ENCODE peak calls at places on chromosomes 12 and 14, in ten cellular contexts. R is fibroblast of lung, E is gastrocnemius medialis, M is mesothelial cell of epicardium, H is dorsolateral prefrontal cortex, C is glutamatergic neuron, D is B cell, Z is fibroblast of mammary gland, A is tibial artery, S is neural crest cell. V is an unnamed sample.

GRCh38 chr14:72855913-72856312 is 38.0 kb downstream of the DPF3 start:
- DNase-seq in E (peak; percentile 30), S (no peak), D (no peak), C (no peak), A (no peak), Z (peak; percentile 37), R (peak; percentile 73), M (no peak), H (no peak), V (no peak)

GRCh38 chr14:32331227-32331597 is 2.1 kb downstream of the AKAP6 start:
- DNase-seq in S (no peak), D (no peak), E (no peak), M (no peak), Z (no peak), H (peak; percentile 31), C (no peak), R (no peak), A (no peak), V (no peak)

GRCh38 chr14:30710870-30711269 is 88.8 kb downstream of the SCFD1 start:
- DNase-seq in S (no peak), D (no peak), E (no peak), M (no peak), A (no peak), H (no peak), C (no peak), Z (peak; percentile 11), R (peak; percentile 23), V (no peak)

GRCh38 chr12:11615481-11615880 is 34.0 kb upstream of the ETV6 start:
- DNase-seq in C (no peak), S (no peak), Z (no peak), R (no peak), D (no peak), E (no peak), H (no peak), M (no peak), A (no peak), V (no peak)

GRCh38 chr14:106876711-106877110 is 1350.3 kb downstream of the TMEM121 start:
- DNase-seq in M (no peak), S (no peak), A (no peak), C (no peak), R (no peak), E (no peak), Z (no peak), H (no peak), D (no peak), V (no peak)

GRCh38 chr12:23950011-23950774 is 723 bp upstream of the SOX5 start:
- DNase-seq in D (no peak), S (peak; percentile 29), H (no peak), A (peak; percentile 59), C (no peak), M (no peak), R (peak; percentile 23), E (no peak), Z (peak; percentile 19), V (peak; percentile 28)

GRCh38 chr12:65086236-65086635 is 34.9 kb downstream of the WIF1 start:
- DNase-seq in Z (no peak), D (no peak), H (no peak), E (no peak), A (no peak), C (no peak), S (no peak), R (no peak), M (no peak), V (no peak)

GRCh38 chr14:92507174-92507768 is 6.3 kb upstream of the RIN3 start:
- DNase-seq in Z (no peak), M (no peak), C (no peak), A (no peak), D (peak; percentile 67), E (no peak), H (no peak), S (no peak), R (no peak), V (no peak)

GRCh38 chr12:124888203-124888602 is 24.5 kb upstream of the SCARB1 start:
- DNase-seq in R (no peak), H (no peak), A (no peak), D (no peak), C (no peak), M (no peak), S (no peak), E (no peak), Z (no peak), V (no peak)

GRCh38 chr14:22375321-22375930 is 213.6 kb downstream of the DAD1 start:
- DNase-seq in H (no peak), R (peak; percentile 41), M (no peak), Z (peak; percentile 61), C (no peak), E (no peak), A (no peak), D (no peak), S (peak; percentile 21), V (peak; percentile 38)

GRCh38 chr12:13670249-13670648 is 311.2 kb downstream of the GRIN2B start:
- DNase-seq in A (no peak), M (no peak), Z (no peak), D (no peak), S (no peak), C (no peak), E (no peak), H (no peak), R (no peak), V (no peak)

GRCh38 chr12:13668880-13669279 is 312.5 kb downstream of the GRIN2B start:
- DNase-seq in H (no peak), D (no peak), C (no peak), E (no peak), A (no peak), Z (no peak), M (no peak), S (no peak), R (no peak), V (no peak)

GRCh38 chr12:13661005-13661887 is 320.2 kb downstream of the GRIN2B start:
- DNase-seq in D (peak; percentile 14), C (peak; percentile 56), M (no peak), Z (peak; percentile 67), A (no peak), R (peak; percentile 36), E (peak; percentile 7), S (peak; percentile 47), H (peak; percentile 74), V (peak; percentile 58)

DNA sequence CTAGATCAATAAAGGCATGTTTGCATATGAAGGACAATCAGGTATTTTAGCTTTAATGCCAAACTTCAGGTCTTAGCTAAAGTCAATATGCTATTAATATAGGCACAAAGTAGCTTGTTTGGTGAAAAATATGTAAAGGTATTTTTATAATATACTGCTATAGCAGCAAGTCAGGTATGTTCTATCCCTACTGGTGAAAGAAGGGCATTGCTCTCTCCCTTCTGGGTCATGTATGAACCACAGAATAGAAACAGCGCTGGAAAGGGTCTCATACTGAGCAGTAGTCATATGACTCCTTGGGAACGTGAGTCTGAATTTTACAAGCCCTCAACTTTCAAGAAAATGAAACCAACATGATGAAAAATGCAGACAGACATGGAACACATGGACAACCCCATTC is 314.6 kb downstream of the GRIN2B start:
- DNase-seq in S (no peak), M (no peak), Z (no peak), C (no peak), E (no peak), H (no peak), A (no peak), D (no peak), R (no peak), V (no peak)
- TF ChIP-seq CTCF in S (peak; percentile 61), M (peak; percentile 44), Z (no peak), C (peak; percentile 34), E (no peak), H (no peak), A (no peak), D (no peak), R (no peak), V (peak; percentile 26)

GRCh38 chr12:41188058-41188840 is at the start of gene PDZRN4:
- DNase-seq in C (peak; percentile 69), H (no peak), R (no peak), M (no peak), E (no peak), D (no peak), S (peak; percentile 38), Z (no peak), A (peak; percentile 81), V (peak; percentile 45)
- TF ChIP-seq CTCF in C (no peak), H (no peak), R (no peak), M (no peak), E (no peak), D (no peak), S (no peak), Z (no peak), A (peak; percentile 13), V (no peak)

GRCh38 chr14:19949218-19949617 is 18.5 kb downstream of the OR4K1 start:
- DNase-seq in A (no peak), R (no peak), M (no peak), H (no peak), D (no peak), E (no peak), Z (no peak), S (no peak), C (no peak), V (no peak)

GRCh38 chr14:19941668-19942067 is 11.0 kb downstream of the OR4K1 start:
- DNase-seq in H (no peak), M (no peak), E (no peak), C (no peak), S (no peak), A (no peak), R (no peak), Z (no peak), D (no peak), V (no peak)

DNA sequence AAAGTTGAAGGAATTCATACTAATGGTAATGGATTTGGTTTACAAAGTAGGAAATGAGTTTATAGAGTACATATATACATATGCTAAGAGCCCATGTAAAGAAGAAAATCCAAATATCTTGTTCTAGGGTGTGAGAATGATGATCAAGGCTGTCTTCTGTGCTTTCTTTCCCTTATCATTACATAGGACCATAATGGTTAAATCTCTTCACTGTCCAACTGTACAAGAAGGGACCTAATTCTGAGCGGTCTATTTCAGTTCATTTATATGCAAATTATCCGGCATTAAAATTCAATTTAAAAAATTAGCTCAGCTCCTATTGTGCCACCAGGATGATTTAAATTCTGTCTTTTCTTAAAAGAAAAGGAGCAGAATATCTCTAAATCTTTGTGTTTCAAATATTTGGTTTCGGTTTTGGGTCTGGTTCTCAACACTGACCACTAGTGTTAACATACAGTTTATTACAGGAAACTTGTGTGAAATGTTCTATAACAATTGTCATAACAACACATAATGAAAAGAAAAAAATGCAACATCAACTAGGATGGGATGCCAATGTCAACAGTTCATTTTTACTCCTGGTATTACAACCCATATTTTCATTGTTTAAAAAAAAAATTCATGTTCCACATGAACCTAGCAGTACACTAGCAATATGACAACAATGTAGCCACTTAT is 16.8 kb downstream of the OR4K1 start:
- DNase-seq in E (no peak), Z (no peak), C (no peak), M (no peak), H (no peak), A (no peak), R (no peak), D (no peak), S (no peak), V (no peak)
- TF ChIP-seq CTCF in E (no peak), Z (no peak), C (no peak), M (no peak), H (no peak), A (no peak), R (no peak), D (no peak), S (no peak), V (no peak)

DNA sequence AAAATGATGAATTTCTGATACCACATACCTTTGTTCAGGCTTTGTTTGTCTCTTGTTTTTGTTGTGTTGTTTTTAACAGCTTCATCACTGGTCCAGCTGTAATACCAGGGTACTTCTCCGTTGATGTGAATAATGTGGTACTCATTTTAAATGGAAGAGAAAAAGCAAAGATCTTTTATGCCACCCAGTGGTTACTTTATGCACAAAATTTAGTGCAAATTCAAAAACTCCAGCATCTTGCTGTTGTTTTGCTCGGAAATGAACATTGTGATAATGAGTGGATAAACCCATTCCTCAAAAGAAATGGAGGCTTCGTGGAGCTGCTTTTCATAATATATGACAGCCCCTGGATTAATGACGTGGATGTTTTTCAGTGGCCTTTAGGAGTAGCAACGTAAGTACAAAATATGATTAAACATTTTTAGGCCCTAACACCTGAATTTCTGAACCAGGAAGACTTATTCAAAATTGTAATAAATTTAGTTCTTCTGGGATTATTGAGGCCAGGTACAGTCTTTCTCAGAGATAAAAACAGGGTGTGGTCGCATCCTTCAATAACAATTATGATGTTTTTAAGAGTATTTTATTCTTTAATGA is 22.4 kb downstream of the RXYLT1 start:
- DNase-seq in C (no peak), M (no peak), R (no peak), Z (peak; percentile 38), H (no peak), E (no peak), S (no peak), D (no peak), A (no peak), V (no peak)
- TF ChIP-seq CTCF in C (peak; percentile 55), M (peak; percentile 66), R (peak; percentile 53), Z (peak; percentile 56), H (peak; percentile 84), E (peak; percentile 51), S (peak; percentile 72), D (peak; percentile 65), A (peak; percentile 70), V (peak; percentile 51)

V was measured in endothelial cell.